ENCODE peak calls at places on chromosomes 3 and 15, in nine cellular contexts. One of them, this sample, is unnamed.

GRCh38 chr15:58555168-58556027 is 123.6 kb downstream of the LIPC start:
- DNase-seq in HFF-Myc: no peak
- DNase-seq in epithelial cell of esophagus: no peak
- DNase-seq in GM23338: peak; percentile 68
- DNase-seq in tibial nerve: no peak
- DNase-seq in AG04450: no peak
- DNase-seq in lower lobe of right lung: no peak
- DNase-seq in Panc1: no peak
- DNase-seq in pancreas: no peak
- DNase-seq in this sample: no peak

GRCh38 chr3:56633201-56633600 is 49.9 kb downstream of the TASOR start:
- DNase-seq in pancreas: no peak
- DNase-seq in GM23338: no peak
- DNase-seq in tibial nerve: no peak
- DNase-seq in HFF-Myc: no peak
- DNase-seq in Panc1: no peak
- DNase-seq in epithelial cell of esophagus: no peak
- DNase-seq in AG04450: no peak
- DNase-seq in lower lobe of right lung: no peak
- DNase-seq in this sample: no peak

GRCh38 chr3:55169608-55170010 is 241.8 kb upstream of the LRTM1 start:
- DNase-seq in epithelial cell of esophagus: no peak
- DNase-seq in HFF-Myc: peak; percentile 100
- DNase-seq in pancreas: no peak
- DNase-seq in tibial nerve: no peak
- DNase-seq in lower lobe of right lung: no peak
- DNase-seq in Panc1: no peak
- DNase-seq in GM23338: no peak
- DNase-seq in AG04450: peak; percentile 100
- DNase-seq in this sample: peak; percentile 100

GRCh38 chr15:98668566-98669308 is 20.4 kb downstream of the IGF1R start:
- DNase-seq in AG04450: no peak
- DNase-seq in Panc1: no peak
- DNase-seq in HFF-Myc: no peak
- DNase-seq in lower lobe of right lung: no peak
- DNase-seq in GM23338: no peak
- DNase-seq in epithelial cell of esophagus: peak; percentile 93
- DNase-seq in tibial nerve: no peak
- DNase-seq in pancreas: no peak
- DNase-seq in this sample: peak; percentile 44

GRCh38 chr3:179247289-179248020 is 3.5 kb downstream of the KCNMB3 start:
- DNase-seq in pancreas: no peak
- DNase-seq in Panc1: no peak
- DNase-seq in tibial nerve: no peak
- DNase-seq in GM23338: no peak
- DNase-seq in AG04450: no peak
- DNase-seq in HFF-Myc: no peak
- DNase-seq in lower lobe of right lung: no peak
- DNase-seq in epithelial cell of esophagus: no peak
- DNase-seq in this sample: no peak

GRCh38 chr3:20682573-20682972 is 496.6 kb upstream of the SGO1 start:
- DNase-seq in Panc1: no peak
- DNase-seq in pancreas: no peak
- DNase-seq in HFF-Myc: no peak
- DNase-seq in epithelial cell of esophagus: no peak
- DNase-seq in lower lobe of right lung: no peak
- DNase-seq in GM23338: peak; percentile 39
- DNase-seq in AG04450: no peak
- DNase-seq in tibial nerve: no peak
- DNase-seq in this sample: no peak

GRCh38 chr15:101185770-101186169 is 66.1 kb downstream of the CHSY1 start:
- DNase-seq in lower lobe of right lung: no peak
- DNase-seq in Panc1: no peak
- DNase-seq in GM23338: no peak
- DNase-seq in epithelial cell of esophagus: no peak
- DNase-seq in HFF-Myc: no peak
- DNase-seq in pancreas: no peak
- DNase-seq in AG04450: no peak
- DNase-seq in tibial nerve: no peak
- DNase-seq in this sample: no peak

GRCh38 chr3:143495527-143495926 is 352.7 kb downstream of the SLC9A9 start:
- DNase-seq in epithelial cell of esophagus: no peak
- DNase-seq in GM23338: no peak
- DNase-seq in lower lobe of right lung: no peak
- DNase-seq in tibial nerve: no peak
- DNase-seq in pancreas: no peak
- DNase-seq in Panc1: no peak
- DNase-seq in HFF-Myc: no peak
- DNase-seq in AG04450: no peak
- DNase-seq in this sample: no peak

GRCh38 chr15:53586815-53587214 is 172.6 kb downstream of the WDR72 start:
- DNase-seq in epithelial cell of esophagus: peak; percentile 59
- DNase-seq in AG04450: no peak
- DNase-seq in lower lobe of right lung: peak; percentile 40
- DNase-seq in GM23338: peak; percentile 75
- DNase-seq in tibial nerve: no peak
- DNase-seq in Panc1: no peak
- DNase-seq in pancreas: peak; percentile 39
- DNase-seq in HFF-Myc: no peak
- DNase-seq in this sample: no peak

GRCh38 chr3:58874248-58874741 is 175.5 kb downstream of the CFAP20DC start:
- DNase-seq in HFF-Myc: peak; percentile 60
- DNase-seq in pancreas: no peak
- DNase-seq in epithelial cell of esophagus: peak; percentile 96
- DNase-seq in GM23338: no peak
- DNase-seq in tibial nerve: no peak
- DNase-seq in lower lobe of right lung: no peak
- DNase-seq in AG04450: no peak
- DNase-seq in Panc1: no peak
- DNase-seq in this sample: peak; percentile 9

GRCh38 chr3:106482436-106482835 is 613.6 kb upstream of the CBLB start:
- DNase-seq in AG04450: no peak
- DNase-seq in pancreas: no peak
- DNase-seq in GM23338: no peak
- DNase-seq in tibial nerve: no peak
- DNase-seq in lower lobe of right lung: no peak
- DNase-seq in HFF-Myc: no peak
- DNase-seq in epithelial cell of esophagus: no peak
- DNase-seq in Panc1: no peak
- DNase-seq in this sample: peak; percentile 74

GRCh38 chr3:183892610-183893214 is 8.0 kb upstream of the PARL start:
- DNase-seq in HFF-Myc: no peak
- DNase-seq in AG04450: no peak
- DNase-seq in pancreas: no peak
- DNase-seq in tibial nerve: no peak
- DNase-seq in lower lobe of right lung: no peak
- DNase-seq in epithelial cell of esophagus: no peak
- DNase-seq in GM23338: no peak
- DNase-seq in Panc1: no peak
- DNase-seq in this sample: no peak

GRCh38 chr3:193572426-193572908 is 17.8 kb upstream of the ATP13A4 start:
- DNase-seq in Panc1: peak; percentile 56
- DNase-seq in AG04450: peak; percentile 13
- DNase-seq in epithelial cell of esophagus: peak; percentile 80
- DNase-seq in tibial nerve: peak; percentile 51
- DNase-seq in lower lobe of right lung: no peak
- DNase-seq in GM23338: peak; percentile 84
- DNase-seq in pancreas: peak; percentile 48
- DNase-seq in HFF-Myc: peak; percentile 35
- DNase-seq in this sample: peak; percentile 63

GRCh38 chr3:17846466-17846865 is 104.0 kb upstream of the TBC1D5 start:
- DNase-seq in AG04450: no peak
- DNase-seq in pancreas: no peak
- DNase-seq in GM23338: no peak
- DNase-seq in lower lobe of right lung: no peak
- DNase-seq in HFF-Myc: no peak
- DNase-seq in Panc1: no peak
- DNase-seq in tibial nerve: no peak
- DNase-seq in epithelial cell of esophagus: no peak
- DNase-seq in this sample: peak; percentile 69

GRCh38 chr15:50127255-50127777 is 8.3 kb upstream of the ATP8B4 start:
- DNase-seq in AG04450: no peak
- DNase-seq in GM23338: no peak
- DNase-seq in Panc1: no peak
- DNase-seq in pancreas: no peak
- DNase-seq in lower lobe of right lung: no peak
- DNase-seq in epithelial cell of esophagus: peak; percentile 16
- DNase-seq in tibial nerve: no peak
- DNase-seq in HFF-Myc: no peak
- DNase-seq in this sample: no peak

GRCh38 chr3:121703973-121704372 is 43.3 kb upstream of the HCLS1 start:
- DNase-seq in pancreas: no peak
- DNase-seq in HFF-Myc: no peak
- DNase-seq in Panc1: no peak
- DNase-seq in GM23338: no peak
- DNase-seq in epithelial cell of esophagus: no peak
- DNase-seq in AG04450: no peak
- DNase-seq in tibial nerve: no peak
- DNase-seq in lower lobe of right lung: no peak
- DNase-seq in this sample: no peak

GRCh38 chr3:177251756-177252155 is 54.5 kb upstream of the TBL1XR1 start:
- DNase-seq in pancreas: no peak
- DNase-seq in epithelial cell of esophagus: peak; percentile 28
- DNase-seq in tibial nerve: no peak
- DNase-seq in HFF-Myc: no peak
- DNase-seq in lower lobe of right lung: no peak
- DNase-seq in GM23338: no peak
- DNase-seq in Panc1: no peak
- DNase-seq in AG04450: no peak
- DNase-seq in this sample: no peak

GRCh38 chr3:159139326-159139725 is 337.5 kb downstream of the MFSD1 start:
- DNase-seq in AG04450: no peak
- DNase-seq in GM23338: no peak
- DNase-seq in epithelial cell of esophagus: no peak
- DNase-seq in pancreas: no peak
- DNase-seq in HFF-Myc: no peak
- DNase-seq in Panc1: no peak
- DNase-seq in tibial nerve: no peak
- DNase-seq in lower lobe of right lung: no peak
- DNase-seq in this sample: no peak

GRCh38 chr3:117443014-117443413 is 733.4 kb downstream of the TUSC7 start:
- DNase-seq in AG04450: peak; percentile 10
- DNase-seq in HFF-Myc: no peak
- DNase-seq in GM23338: no peak
- DNase-seq in Panc1: no peak
- DNase-seq in tibial nerve: no peak
- DNase-seq in lower lobe of right lung: no peak
- DNase-seq in epithelial cell of esophagus: peak; percentile 8
- DNase-seq in pancreas: no peak
- DNase-seq in this sample: no peak

DNA sequence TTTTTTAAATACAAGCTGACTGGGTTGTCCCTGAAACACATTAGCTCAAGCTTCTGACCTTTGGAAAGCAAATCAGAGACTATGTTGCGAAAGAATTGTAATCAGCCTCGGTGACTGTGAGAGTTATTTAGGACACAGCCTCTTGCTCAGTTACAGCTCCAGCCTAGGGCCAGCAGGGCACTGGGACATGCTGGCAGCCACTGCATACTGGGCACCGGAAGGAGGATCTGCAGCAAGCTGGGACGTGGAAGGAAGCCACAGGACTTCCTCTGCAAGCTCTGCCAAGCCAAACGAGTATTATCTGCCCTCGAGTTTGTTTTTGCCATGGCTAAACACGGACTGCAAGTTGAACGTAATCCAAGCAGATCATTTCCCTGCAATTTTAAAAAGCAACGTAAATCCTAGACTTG is 24.4 kb upstream of the COPG1 start:
- DNase-seq in tibial nerve: peak; percentile 59
- DNase-seq in GM23338: no peak
- DNase-seq in epithelial cell of esophagus: peak; percentile 63
- DNase-seq in lower lobe of right lung: peak; percentile 88
- DNase-seq in pancreas: peak; percentile 75
- DNase-seq in Panc1: peak; percentile 67
- DNase-seq in HFF-Myc: no peak
- DNase-seq in AG04450: no peak
- DNase-seq in this sample: peak; percentile 82
- H3K4me3 ChIP-seq in tibial nerve: no peak overlapping the region
- H3K4me3 ChIP-seq in GM23338: no peak overlapping the region
- H3K4me3 ChIP-seq in epithelial cell of esophagus: no peak overlapping the region
- H3K4me3 ChIP-seq in lower lobe of right lung: peak overlapping the region; percentile 25
- H3K4me3 ChIP-seq in pancreas: no peak overlapping the region
- H3K4me3 ChIP-seq in Panc1: peak overlapping the region; percentile 11
- H3K4me3 ChIP-seq in HFF-Myc: no peak overlapping the region
- H3K4me3 ChIP-seq in AG04450: peak overlapping the region; percentile 35
- H3K4me3 ChIP-seq in this sample: peak overlapping the region; percentile 33

DNA sequence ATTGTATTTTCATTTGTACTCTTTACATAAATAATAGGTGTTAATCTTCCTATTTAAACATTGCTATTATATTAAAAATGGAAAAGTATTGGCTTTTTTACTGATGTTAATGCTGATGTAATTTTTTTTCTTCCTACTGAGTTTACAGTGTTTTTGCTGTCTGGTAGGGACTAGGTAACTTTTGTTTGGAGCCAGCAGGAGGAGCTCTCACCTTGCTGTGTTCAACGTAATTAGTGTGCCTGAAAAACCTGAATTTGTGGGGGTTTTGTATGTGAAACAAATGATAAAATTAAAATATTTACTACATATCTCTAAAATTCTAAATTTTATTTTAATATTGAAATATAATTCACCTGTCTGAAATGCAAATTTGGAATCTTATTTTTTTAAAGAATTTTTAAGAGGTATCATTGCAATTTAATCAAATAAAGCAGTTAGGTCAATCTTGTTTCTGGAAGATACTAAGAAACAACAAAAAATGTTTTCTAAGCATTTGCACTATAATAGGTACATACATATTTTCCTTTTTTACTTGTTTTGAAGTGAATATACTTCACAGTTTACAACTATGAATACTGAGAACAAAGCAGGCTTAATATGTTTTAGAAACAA is 48.8 kb downstream of the EPHA6 start:
- DNase-seq in tibial nerve: no peak
- DNase-seq in Panc1: peak; percentile 2
- DNase-seq in GM23338: peak; percentile 71
- DNase-seq in epithelial cell of esophagus: peak; percentile 64
- DNase-seq in pancreas: no peak
- DNase-seq in HFF-Myc: peak; percentile 1
- DNase-seq in lower lobe of right lung: no peak
- DNase-seq in AG04450: no peak
- DNase-seq in this sample: peak; percentile 21
- TF ChIP-seq CTCF in tibial nerve: no peak
- TF ChIP-seq CTCF in Panc1: peak; percentile 80
- TF ChIP-seq CTCF in GM23338: peak; percentile 79
- TF ChIP-seq CTCF in epithelial cell of esophagus: peak; percentile 89
- TF ChIP-seq CTCF in pancreas: peak; percentile 34
- TF ChIP-seq CTCF in HFF-Myc: peak; percentile 48
- TF ChIP-seq CTCF in lower lobe of right lung: peak; percentile 42
- TF ChIP-seq CTCF in AG04450: peak; percentile 48
- TF ChIP-seq CTCF in this sample: peak; percentile 67

GRCh38 chr15:66841953-66842681 is 140.1 kb downstream of the SMAD6 start:
- DNase-seq in lower lobe of right lung: peak; percentile 91
- DNase-seq in GM23338: peak; percentile 67
- DNase-seq in pancreas: peak; percentile 84
- DNase-seq in Panc1: no peak
- DNase-seq in epithelial cell of esophagus: peak; percentile 94
- DNase-seq in tibial nerve: peak; percentile 77
- DNase-seq in HFF-Myc: no peak
- DNase-seq in AG04450: peak; percentile 68
- DNase-seq in this sample: peak; percentile 93
- H3K4me3 ChIP-seq in lower lobe of right lung: peak overlapping the region; percentile 53
- H3K4me3 ChIP-seq in GM23338: peak overlapping the region; percentile 65
- H3K4me3 ChIP-seq in pancreas: peak overlapping the region; percentile 15
- H3K4me3 ChIP-seq in Panc1: peak overlapping the region; percentile 45
- H3K4me3 ChIP-seq in epithelial cell of esophagus: peak overlapping the region; percentile 18
- H3K4me3 ChIP-seq in tibial nerve: peak overlapping the region; percentile 31
- H3K4me3 ChIP-seq in HFF-Myc: peak overlapping the region; percentile 41
- H3K4me3 ChIP-seq in AG04450: peak overlapping the region; percentile 62
- H3K4me3 ChIP-seq in this sample: peak overlapping the region; percentile 64

GRCh38 chr3:170387952-170388351 is 30.4 kb downstream of the SKIL start:
- DNase-seq in tibial nerve: no peak
- DNase-seq in Panc1: no peak
- DNase-seq in pancreas: no peak
- DNase-seq in epithelial cell of esophagus: peak; percentile 36
- DNase-seq in lower lobe of right lung: no peak
- DNase-seq in GM23338: no peak
- DNase-seq in AG04450: no peak
- DNase-seq in HFF-Myc: no peak
- DNase-seq in this sample: peak; percentile 74
- TF ChIP-seq CTCF in tibial nerve: no peak
- TF ChIP-seq CTCF in Panc1: no peak
- TF ChIP-seq CTCF in pancreas: no peak
- TF ChIP-seq CTCF in epithelial cell of esophagus: no peak
- TF ChIP-seq CTCF in lower lobe of right lung: no peak
- TF ChIP-seq CTCF in GM23338: peak; percentile 27
- TF ChIP-seq CTCF in AG04450: no peak
- TF ChIP-seq CTCF in HFF-Myc: no peak
- TF ChIP-seq CTCF in this sample: peak; percentile 34